ENCODE peak calls at places on chromosomes 11 and 22, in eight cellular contexts. A, P, S, L, F, T, D and Q are unnamed samples.

GRCh38 chr11:63667993-63668392 is 3.2 kb downstream of the ATL3 start:
- DNase-seq in A (no peak), P (no peak), S (no peak), L (peak; percentile 76), F (peak; percentile 91), T (peak; percentile 93), D (no peak), Q (no peak)

GRCh38 chr11:119284344-119285157 is 32.4 kb downstream of the MCAM start:
- DNase-seq in A (peak; percentile 55), P (no peak), S (no peak), L (peak; percentile 51), F (peak; percentile 66), T (peak; percentile 50), D (no peak), Q (no peak)

GRCh38 chr22:39349967-39350802 is at the start of gene SYNGR1:
- DNase-seq in A (peak; percentile 62), P (peak; percentile 45), S (peak; percentile 54), L (no peak), F (no peak), T (peak; percentile 44), D (no peak), Q (no peak)

GRCh38 chr22:42376721-42377177 is 55.5 kb downstream of the NFAM1 start:
- DNase-seq in A (peak; percentile 86), P (no peak), S (peak; percentile 92), L (no peak), F (peak; percentile 41), T (peak; percentile 99), D (peak; percentile 70), Q (no peak)

GRCh38 chr11:121557348-121557747 is 104.6 kb upstream of the SORL1-AS1 start:
- DNase-seq in A (no peak), P (no peak), S (no peak), L (no peak), F (no peak), T (no peak), D (no peak), Q (no peak)

GRCh38 chr11:59199546-59200420 is 12.9 kb downstream of the MPEG1 start:
- DNase-seq in A (no peak), P (no peak), S (no peak), L (no peak), F (no peak), T (no peak), D (no peak), Q (no peak)

GRCh38 chr22:39524753-39525657 is 4.6 kb downstream of the ATF4 start:
- DNase-seq in A (no peak), P (no peak), S (no peak), L (no peak), F (no peak), T (peak; percentile 66), D (no peak), Q (no peak)

GRCh38 chr11:124799384-124800225 is 601 bp downstream of the MSANTD2 start:
- DNase-seq in A (peak; percentile 47), P (peak; percentile 34), S (peak; percentile 69), L (peak; percentile 44), F (peak; percentile 30), T (peak; percentile 61), D (peak; percentile 52), Q (no peak)

GRCh38 chr22:50665212-50665611 is 7.4 kb upstream of the SHANK3 start:
- DNase-seq in A (no peak), P (no peak), S (no peak), L (no peak), F (no peak), T (no peak), D (no peak), Q (no peak)

GRCh38 chr11:62077136-62077535 is 46.7 kb upstream of the INCENP start:
- DNase-seq in A (no peak), P (no peak), S (no peak), L (no peak), F (no peak), T (peak; percentile 32), D (no peak), Q (no peak)

GRCh38 chr11:62081378-62082291 is 42.2 kb upstream of the INCENP start:
- DNase-seq in A (peak; percentile 77), P (peak; percentile 82), S (peak; percentile 86), L (peak; percentile 73), F (peak; percentile 80), T (peak; percentile 87), D (peak; percentile 83), Q (peak; percentile 70)

GRCh38 chr11:62087694-62088093 is 36.1 kb upstream of the INCENP start:
- DNase-seq in A (no peak), P (no peak), S (no peak), L (no peak), F (no peak), T (no peak), D (no peak), Q (no peak)

GRCh38 chr11:62082292-62082657 is 41.5 kb upstream of the INCENP start:
- DNase-seq in A (no peak), P (no peak), S (no peak), L (no peak), F (no peak), T (no peak), D (no peak), Q (no peak)
- TF ChIP-seq CTCF in A (no peak), P (no peak), S (no peak), L (peak; percentile 55), F (no peak), T (no peak), D (no peak), Q (no peak)

GRCh38 chr11:108734956-108735559 is 70.2 kb downstream of the DDX10 start:
- DNase-seq in A (peak; percentile 12), P (no peak), S (no peak), L (no peak), F (peak; percentile 49), T (peak; percentile 23), D (no peak), Q (no peak)
- TF ChIP-seq CTCF in A (peak; percentile 42), P (peak; percentile 71), S (peak; percentile 54), L (peak; percentile 26), F (peak; percentile 56), T (peak; percentile 39), D (peak; percentile 51), Q (no peak)

GRCh38 chr22:30968924-30969531 is at the start of gene TUG1:
- DNase-seq in A (peak; percentile 98), P (peak; percentile 94), S (peak; percentile 98), L (peak; percentile 99), F (peak; percentile 99), T (peak; percentile 100), D (peak; percentile 98), Q (peak; percentile 94)
- TF ChIP-seq CTCF in A (no peak), P (no peak), S (no peak), L (no peak), F (no peak), T (no peak), D (no peak), Q (no peak)

GRCh38 chr11:86743223-86744118 is 56.9 kb upstream of the PRSS23 start:
- DNase-seq in A (peak; percentile 8), P (no peak), S (no peak), L (peak; percentile 91), F (peak; percentile 96), T (peak; percentile 98), D (peak; percentile 27), Q (no peak)
- TF ChIP-seq CTCF in A (no peak), P (no peak), S (no peak), L (no peak), F (no peak), T (no peak), D (no peak), Q (no peak)